ENCODE peak calls at places on chromosome 3, in four cellular contexts. M is IMR-90, J is K562, D is SK-N-SH. H is an unnamed sample.

GRCh38 chr3:111726788-111727305 is 131.7 kb upstream of the ZBED2 start:
- DNase-seq in D (no peak), J (no peak), M (no peak), H (no peak)

GRCh38 chr3:128549283-128550112 is 56.5 kb upstream of the GATA2 start:
- DNase-seq in D (peak; percentile 80), M (peak; percentile 76), J (peak; percentile 81), H (no peak)

GRCh38 chr3:107574650-107575049 is 51.9 kb downstream of the BBX start:
- DNase-seq in J (peak; percentile 10), M (peak; percentile 51), D (peak; percentile 35), H (peak; percentile 56)

GRCh38 chr3:183371672-183371968 is 56.8 kb downstream of the MCF2L2 start:
- DNase-seq in D (no peak), J (no peak), M (no peak), H (no peak)

GRCh38 chr3:49353022-49353421 is 5.1 kb downstream of the GPX1 start:
- DNase-seq in D (no peak), J (no peak), M (no peak), H (no peak)

GRCh38 chr3:139394116-139394515 is 4.7 kb upstream of the COPB2 start:
- DNase-seq in J (no peak), D (no peak), M (peak; percentile 4), H (no peak)

GRCh38 chr3:41224120-41224806 is 25.0 kb downstream of the CTNNB1 start:
- DNase-seq in J (no peak), D (no peak), M (peak; percentile 88), H (no peak)

GRCh38 chr3:149120051-149120972 is 9.1 kb upstream of the HPS3 start:
- DNase-seq in J (no peak), D (peak; percentile 65), M (peak; percentile 76), H (peak; percentile 73)

GRCh38 chr3:9945358-9945757 is 6.8 kb downstream of the PRRT3 start:
- DNase-seq in J (no peak), M (no peak), D (no peak), H (no peak)

GRCh38 chr3:38247366-38248035 is 18.1 kb upstream of the SLC22A13 start:
- DNase-seq in J (no peak), M (peak; percentile 93), D (no peak), H (peak; percentile 50)

GRCh38 chr3:33440328-33440577 is at the start of gene UBP1:
- DNase-seq in M (no peak), J (no peak), D (peak; percentile 96), H (no peak)

GRCh38 chr3:149390316-149390715 is 12.9 kb upstream of the TM4SF1 start:
- DNase-seq in J (no peak), D (no peak), M (no peak), H (no peak)

GRCh38 chr3:113053169-113053568 is 62.4 kb downstream of the GTPBP8 start:
- DNase-seq in M (no peak), J (no peak), D (no peak), H (no peak)

GRCh38 chr3:113055201-113055600 is 64.4 kb downstream of the GTPBP8 start:
- DNase-seq in J (no peak), M (no peak), D (no peak), H (no peak)

GRCh38 chr3:113051222-113051804 is 60.5 kb downstream of the GTPBP8 start:
- DNase-seq in J (peak; percentile 64), D (peak; percentile 68), M (peak; percentile 78), H (peak; percentile 74)

GRCh38 chr3:113054552-113054951 is 63.8 kb downstream of the GTPBP8 start:
- DNase-seq in D (no peak), J (no peak), M (peak; percentile 69), H (no peak)

GRCh38 chr3:113051827-113052226 is 61.0 kb downstream of the GTPBP8 start:
- DNase-seq in J (no peak), D (no peak), M (no peak), H (no peak)
- TF ChIP-seq RCOR1 in J (no peak), D (no peak), M (no peak), H (no peak)

GRCh38 chr3:156630773-156631093 is 43.7 kb upstream of the TIPARP start:
- DNase-seq in M (no peak), J (no peak), D (no peak), H (no peak)

GRCh38 chr3:156628095-156628690 is 46.2 kb upstream of the TIPARP start:
- DNase-seq in D (no peak), M (peak; percentile 22), J (no peak), H (no peak)

GRCh38 chr3:156628836-156629618 is 45.4 kb upstream of the TIPARP start:
- DNase-seq in D (no peak), M (no peak), J (no peak), H (no peak)

GRCh38 chr3:156630081-156630772 is 44.2 kb upstream of the TIPARP start:
- DNase-seq in M (peak; percentile 45), D (no peak), J (no peak), H (no peak)

GRCh38 chr3:156626104-156626503 is 48.3 kb upstream of the TIPARP start:
- DNase-seq in D (no peak), J (no peak), M (no peak), H (no peak)
- TF ChIP-seq RCOR1 in D (no peak), J (no peak), M (no peak), H (no peak)

GRCh38 chr3:84891851-84892250 is 66.9 kb upstream of the CADM2 start:
- DNase-seq in J (no peak), D (no peak), M (no peak), H (no peak)

GRCh38 chr3:84893211-84893610 is 65.6 kb upstream of the CADM2 start:
- DNase-seq in M (no peak), D (no peak), J (no peak), H (no peak)
- TF ChIP-seq RCOR1 in M (no peak), D (no peak), J (no peak), H (no peak)

DNA sequence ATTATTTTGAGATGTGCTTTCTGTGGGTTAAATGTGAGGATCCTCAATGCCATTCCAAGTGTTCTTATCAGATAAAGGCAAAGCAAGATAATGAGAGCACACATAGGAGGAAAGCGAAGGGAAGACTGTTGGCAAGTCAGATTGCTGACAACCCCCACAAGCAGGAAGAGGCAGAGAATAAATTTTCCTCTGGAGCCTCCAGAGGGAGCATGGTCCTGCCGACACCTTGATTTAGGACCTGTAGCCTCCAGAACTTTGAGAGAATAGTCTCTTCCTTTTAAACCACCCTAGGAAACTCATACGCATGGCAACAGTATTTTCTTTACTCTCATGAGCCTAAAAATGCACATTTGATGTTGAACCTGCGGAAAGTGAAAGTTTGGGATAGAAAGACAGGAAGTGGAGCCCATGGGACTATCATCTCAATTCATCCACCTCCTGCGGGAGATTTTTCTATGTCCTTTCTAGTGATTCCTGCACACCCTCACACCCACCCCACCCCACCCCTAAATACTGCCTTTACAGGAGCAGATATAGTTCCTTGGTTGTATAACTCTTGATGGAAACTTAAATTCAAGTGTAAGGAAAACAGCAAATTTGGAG is 116.7 kb upstream of the LPP start:
- DNase-seq in J (no peak), M (peak; percentile 45), D (no peak), H (peak; percentile 73)
- TF ChIP-seq RCOR1 in J (no peak), M (no peak), D (no peak), H (no peak)

GRCh38 chr3:140905557-140905956 is 36.1 kb upstream of the SLC25A36 start:
- DNase-seq in M (no peak), J (no peak), D (no peak), H (no peak)

GRCh38 chr3:140902791-140903190 is 38.8 kb upstream of the SLC25A36 start:
- DNase-seq in D (no peak), J (no peak), M (no peak), H (no peak)

GRCh38 chr3:140904521-140904920 is 37.1 kb upstream of the SLC25A36 start:
- DNase-seq in M (no peak), J (no peak), D (no peak), H (no peak)

GRCh38 chr3:140903196-140903595 is 38.4 kb upstream of the SLC25A36 start:
- DNase-seq in D (no peak), J (no peak), M (peak; percentile 24), H (no peak)

DNA sequence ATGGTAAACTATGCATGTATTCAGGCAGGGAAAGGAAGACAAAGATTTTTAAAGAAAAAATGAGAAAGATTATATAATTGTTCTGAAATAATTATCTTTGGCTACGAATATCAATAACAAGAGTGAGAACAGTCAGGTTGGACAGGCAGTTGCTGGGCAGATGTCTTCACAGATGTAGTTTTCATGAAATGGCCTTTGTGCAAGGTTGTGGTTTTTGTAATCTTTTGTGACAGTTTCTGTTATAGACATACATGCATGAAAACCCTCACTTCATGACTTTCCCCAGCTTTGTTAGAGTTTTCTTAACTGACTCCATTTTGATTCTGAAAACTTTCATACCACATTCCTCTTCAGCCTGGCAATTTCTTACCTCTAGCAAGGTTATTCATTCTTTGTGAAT is 34.9 kb upstream of the SLC25A36 start:
- DNase-seq in M (no peak), J (no peak), D (no peak), H (no peak)
- TF ChIP-seq RCOR1 in M (no peak), J (no peak), D (no peak), H (no peak)

DNA sequence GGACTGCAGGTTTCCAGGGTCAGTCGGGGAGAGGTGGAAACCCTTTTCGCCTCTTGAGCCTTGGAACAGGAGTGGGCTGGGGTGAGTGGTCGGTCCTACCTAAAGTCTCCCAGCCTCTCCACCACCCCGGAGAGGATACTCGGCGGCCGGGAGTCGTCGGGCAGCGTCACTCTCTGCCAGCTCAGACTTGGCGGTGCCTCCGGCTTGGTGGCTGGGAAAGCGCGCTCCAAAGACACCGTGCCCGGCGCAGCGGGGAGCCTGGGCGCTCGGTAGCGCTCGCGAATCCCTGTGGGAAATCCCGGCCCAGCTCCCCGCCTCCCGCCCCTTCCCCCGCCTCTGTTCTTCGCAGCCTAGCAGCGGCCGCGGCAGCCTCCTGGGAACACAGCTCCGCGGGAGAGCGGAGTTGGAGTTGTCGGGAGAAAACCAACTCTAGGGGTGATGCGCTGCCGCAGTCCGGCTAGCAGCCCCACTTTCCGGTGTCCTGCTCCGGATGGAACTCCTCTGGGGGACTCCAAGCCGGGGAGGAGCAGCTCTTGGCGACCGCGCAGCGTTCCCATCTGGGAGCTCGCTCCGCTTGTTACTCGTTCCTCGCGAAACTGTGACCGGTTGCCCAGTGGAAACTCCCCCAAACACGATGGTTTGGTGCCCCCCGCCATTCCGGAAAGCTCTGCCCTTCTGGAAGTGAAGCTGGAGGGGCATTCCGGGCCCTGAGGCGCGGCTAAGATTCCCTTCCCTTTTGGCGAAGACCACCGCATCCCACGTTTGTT is 1.4 kb downstream of the EPHB1 start:
- DNase-seq in M (no peak), D (peak; percentile 43), J (no peak), H (no peak)
- TF ChIP-seq RCOR1 in M (no peak), D (no peak), J (no peak), H (no peak)

GRCh38 chr3:13111874-13112520 is 38.8 kb upstream of the IQSEC1 start:
- DNase-seq in M (no peak), J (no peak), D (no peak), H (no peak)
- TF ChIP-seq RCOR1 in M (no peak), J (no peak), D (no peak), H (no peak)

H was measured in A549.